ENCODE peak calls at places on chromosomes 13 and 19, in ten cellular contexts. L is suprapubic skin, B is mesendoderm, T is psoas muscle, K is lung, H is gastrocnemius medialis, P is left lung, A is adrenal gland, Y is thyroid gland, V is prostate gland. X is an unnamed sample.

GRCh38 chr19:51002542-51003311 is 1.3 kb upstream of the KLK8 start:
- DNase-seq in P (no peak), B (peak; percentile 93), K (no peak), A (no peak), V (no peak), T (no peak), H (no peak), L (peak; percentile 81), Y (no peak), X (no peak)

GRCh38 chr13:113947321-113948033 is 26.4 kb downstream of the C13orf46 start:
- DNase-seq in A (peak; percentile 59), B (peak; percentile 34), L (peak; percentile 77), K (no peak), P (peak; percentile 61), V (peak; percentile 65), Y (peak; percentile 72), H (peak; percentile 62), T (peak; percentile 68), X (peak; percentile 31)

GRCh38 chr19:8655340-8655709 is 24.9 kb downstream of the NFILZ start:
- DNase-seq in V (no peak), L (no peak), H (no peak), T (no peak), B (no peak), P (no peak), K (no peak), A (no peak), Y (no peak), X (no peak)

GRCh38 chr19:54452626-54453025 is 3.6 kb downstream of the LENG8 start:
- DNase-seq in H (no peak), Y (no peak), V (no peak), P (peak; percentile 69), K (no peak), A (no peak), B (no peak), T (no peak), L (no peak), X (no peak)

GRCh38 chr13:44218501-44219240 is 155.0 kb upstream of the SERP2 start:
- DNase-seq in B (no peak), L (peak; percentile 73), Y (peak; percentile 90), K (peak; percentile 87), V (peak; percentile 96), A (peak; percentile 33), P (peak; percentile 78), T (peak; percentile 72), H (peak; percentile 87), X (peak; percentile 49)

GRCh38 chr19:49472936-49473335 is 1.1 kb upstream of the FLT3LG start:
- DNase-seq in V (no peak), T (no peak), H (no peak), P (no peak), K (no peak), Y (no peak), A (no peak), L (no peak), B (no peak), X (no peak)

GRCh38 chr19:55528030-55528801 is 8.7 kb downstream of the SBK2 start:
- DNase-seq in A (no peak), P (no peak), H (no peak), Y (no peak), L (no peak), T (no peak), K (no peak), V (no peak), B (peak; percentile 28), X (no peak)

GRCh38 chr13:73610799-73611592 is 523.2 kb downstream of the KLF12 start:
- DNase-seq in B (no peak), P (no peak), T (no peak), H (no peak), K (no peak), V (no peak), L (no peak), A (no peak), Y (no peak), X (no peak)

GRCh38 chr19:34165295-34165738 is 7.0 kb upstream of the LSM14A start:
- DNase-seq in L (no peak), V (no peak), H (no peak), T (no peak), P (no peak), A (no peak), B (no peak), K (no peak), Y (no peak), X (no peak)

GRCh38 chr13:45367358-45367757 is 26.4 kb upstream of the TPT1 start:
- DNase-seq in L (peak; percentile 76), A (peak; percentile 62), T (peak; percentile 56), H (peak; percentile 39), Y (peak; percentile 54), P (peak; percentile 83), B (peak; percentile 81), K (peak; percentile 58), V (peak; percentile 64), X (peak; percentile 79)

GRCh38 chr13:45362939-45363338 is 22.0 kb upstream of the TPT1 start:
- DNase-seq in A (no peak), L (no peak), H (no peak), V (no peak), K (no peak), Y (no peak), B (peak; percentile 81), T (no peak), P (no peak), X (no peak)

GRCh38 chr13:45367995-45368394 is 27.0 kb upstream of the TPT1 start:
- DNase-seq in T (no peak), H (no peak), K (no peak), A (no peak), L (no peak), P (no peak), V (no peak), B (no peak), Y (no peak), X (no peak)

GRCh38 chr13:45364876-45365557 is 24.0 kb upstream of the TPT1 start:
- DNase-seq in T (no peak), P (no peak), V (no peak), L (no peak), A (no peak), H (no peak), B (no peak), Y (no peak), K (no peak), X (no peak)

GRCh38 chr13:45365558-45365885 is 24.5 kb upstream of the TPT1 start:
- DNase-seq in K (no peak), T (no peak), V (no peak), A (no peak), Y (no peak), H (no peak), B (no peak), P (no peak), L (no peak), X (no peak)
- H3K27ac ChIP-seq in K (no peak overlapping the region), T (no peak overlapping the region), V (no peak overlapping the region), A (no peak overlapping the region), Y (no peak overlapping the region), H (no peak overlapping the region), B (no peak overlapping the region), P (no peak overlapping the region), L (no peak overlapping the region), X (no peak overlapping the region)

DNA sequence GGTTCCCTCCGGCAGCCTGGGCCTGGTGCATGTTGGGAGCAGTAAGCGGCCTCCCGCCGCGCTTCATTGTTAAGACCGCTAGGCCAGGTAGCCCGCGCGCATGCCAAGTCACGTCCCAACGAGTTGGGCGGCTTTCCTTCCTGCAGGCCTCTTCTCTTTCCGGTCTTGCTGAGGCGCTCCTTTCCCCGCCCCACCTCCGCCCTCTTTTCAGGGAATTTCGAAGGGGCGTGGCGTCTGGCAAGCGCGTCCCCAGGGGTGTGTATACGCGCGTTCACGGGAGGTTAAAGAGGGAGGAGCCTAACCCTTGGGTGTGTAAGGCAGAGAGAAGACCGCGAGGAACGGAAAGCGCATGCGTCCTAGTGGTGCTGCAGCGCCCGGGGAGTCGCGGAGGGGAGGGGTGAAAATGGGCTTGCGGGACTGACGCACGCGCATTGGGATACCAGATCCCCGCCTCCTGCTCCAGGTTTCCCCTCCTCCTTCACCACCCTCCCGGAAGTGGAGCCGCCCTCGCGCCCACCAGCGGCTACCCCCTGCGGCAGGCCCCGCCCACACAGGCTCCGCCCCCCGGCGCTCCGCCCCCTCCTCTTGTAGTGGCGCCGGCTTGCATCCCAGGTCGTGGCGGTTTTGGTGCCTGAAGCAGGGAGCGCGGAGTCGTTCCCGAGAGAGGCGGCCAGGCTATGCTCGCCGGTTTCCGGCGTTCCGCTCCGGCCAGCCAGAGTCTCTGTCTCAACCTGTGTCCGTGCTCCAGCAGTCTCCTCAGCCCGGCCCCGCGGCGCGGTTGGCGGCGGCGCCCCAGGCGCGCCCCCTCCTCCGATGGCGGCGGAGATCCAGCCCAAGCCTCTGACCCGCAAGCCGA is at the start of gene WDFY2:
- DNase-seq in B (peak; percentile 100), P (peak; percentile 100), A (peak; percentile 100), L (peak; percentile 100), V (peak; percentile 100), T (peak; percentile 99), Y (peak; percentile 100), H (peak; percentile 100), K (peak; percentile 100), X (peak; percentile 100)
- H3K4me1 ChIP-seq in B (peaks cover 6% of the 10 kb centered on the region), P (peaks cover 42% of the 10 kb centered on the region), A (peaks cover 38% of the 10 kb centered on the region), L (peaks cover 44% of the 10 kb centered on the region), V (no peaks in the 10 kb centered on the region), T (peaks cover 12% of the 10 kb centered on the region), Y (peaks cover 17% of the 10 kb centered on the region), H (peaks cover 12% of the 10 kb centered on the region), K (peaks cover 2% of the 10 kb centered on the region), X (peaks cover 14% of the 10 kb centered on the region)

GRCh38 chr13:33129094-33129832 is 113.0 kb downstream of the KL start:
- DNase-seq in B (no peak), A (no peak), K (no peak), V (no peak), H (no peak), Y (no peak), L (no peak), T (no peak), P (no peak), X (no peak)
- H3K27ac ChIP-seq in B (no peak overlapping the region), A (no peak overlapping the region), K (no peak overlapping the region), V (no peak overlapping the region), H (peak overlapping the region; percentile 24), Y (peak overlapping the region; percentile 88), L (no peak overlapping the region), T (no peak overlapping the region), P (no peak overlapping the region), X (no peak overlapping the region)

DNA sequence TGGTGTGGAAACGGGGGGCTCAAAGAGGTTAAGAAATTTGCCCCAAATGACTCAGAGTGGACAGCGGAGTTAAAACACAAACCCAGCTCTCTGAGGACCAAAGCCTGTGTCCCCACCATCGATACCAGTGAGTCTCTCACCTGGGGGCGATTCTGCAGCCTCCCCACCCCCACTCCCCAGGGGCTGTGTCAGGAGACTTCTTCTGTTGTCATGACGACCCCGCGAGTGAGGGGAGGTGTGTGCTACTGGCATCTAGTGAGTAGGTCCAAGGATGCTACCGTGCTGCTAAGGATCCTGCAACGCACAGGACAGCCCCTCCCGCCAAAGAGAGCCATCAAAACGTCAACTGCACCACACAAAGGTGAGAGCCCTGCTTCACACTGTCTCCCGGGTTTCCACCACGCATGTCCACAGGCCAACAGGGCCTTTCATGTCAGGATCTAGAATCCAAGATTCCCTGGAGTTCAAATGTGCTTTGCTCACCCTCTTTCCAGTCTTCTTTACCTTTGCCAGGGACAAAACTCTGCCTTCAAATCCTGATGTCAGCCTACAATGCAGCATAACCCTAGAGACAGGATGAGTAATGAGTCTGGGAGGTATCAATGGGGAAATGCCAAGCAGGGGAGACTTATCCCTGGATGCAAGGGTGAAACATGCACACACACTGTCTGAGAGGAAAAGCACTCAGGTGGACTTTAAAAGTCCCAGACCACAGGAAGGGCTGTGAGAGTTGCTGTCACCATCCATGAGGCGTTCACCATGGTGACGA is 3.9 kb downstream of the RANBP3 start:
- DNase-seq in V (no peak), L (peak; percentile 55), H (no peak), Y (no peak), B (no peak), T (no peak), P (no peak), K (no peak), A (no peak), X (no peak)
- H3K4me1 ChIP-seq in V (peaks cover 27% of the 10 kb centered on the region), L (peaks cover 63% of the 10 kb centered on the region), H (peaks cover 58% of the 10 kb centered on the region), Y (peaks cover 34% of the 10 kb centered on the region), B (peaks cover 3% of the 10 kb centered on the region), T (peaks cover 51% of the 10 kb centered on the region), P (peaks cover 70% of the 10 kb centered on the region), K (peaks cover 14% of the 10 kb centered on the region), A (peaks cover 69% of the 10 kb centered on the region), X (peaks cover 14% of the 10 kb centered on the region)